ENCODE peak calls at places on chromosomes 16 and 17, in four cellular contexts. B is choroid plexus epithelial cell, G is IMR-90, C is brain microvascular endothelial cell. M is an unnamed sample.

GRCh38 chr17:45293413-45294211 is 23.2 kb downstream of the MAP3K14 start:
- DNase-seq in G (peak), B (peak), C (peak), M (peak)

GRCh38 chr16:668519-669171 is 713 bp downstream of the RHOT2 start:
- DNase-seq in B (peak), C (no peak), G (no peak), M (peak)

GRCh38 chr17:73566905-73567782 is 77.1 kb downstream of the SDK2 start:
- DNase-seq in B (no peak), G (no peak), C (no peak), M (no peak)

GRCh38 chr16:53546988-53547391 is 44.0 kb upstream of the AKTIP start:
- DNase-seq in B (peak), C (peak), G (peak), M (peak)

GRCh38 chr16:55056585-55057520 is 126.2 kb downstream of the IRX5 start:
- DNase-seq in B (no peak), G (no peak), C (no peak), M (no peak)

GRCh38 chr16:85527767-85528297 is 85.3 kb upstream of the GSE1 start:
- DNase-seq in B (no peak), C (no peak), G (no peak), M (no peak)

GRCh38 chr16:65002265-65002664 is 119.6 kb downstream of the CDH11 start:
- DNase-seq in G (peak), B (peak), C (peak), M (peak)

GRCh38 chr16:3857189-3858013 is 23.1 kb downstream of the CREBBP start:
- DNase-seq in G (peak), B (peak), C (no peak), M (peak)

GRCh38 chr17:62680541-62681052 is 53.1 kb downstream of the MRC2 start:
- DNase-seq in C (no peak), B (no peak), G (no peak), M (no peak)

GRCh38 chr17:384622-385194 is 32.1 kb upstream of the RPH3AL start:
- DNase-seq in G (no peak), C (no peak), B (no peak), M (no peak)

GRCh38 chr16:1583180-1583579 is 28.7 kb downstream of the IFT140 start:
- DNase-seq in B (no peak), G (no peak), C (no peak), M (no peak)

GRCh38 chr17:4249452-4250029 is 14.2 kb downstream of the ANKFY1 start:
- DNase-seq in B (peak), C (peak), G (peak), M (peak)

GRCh38 chr16:276360-277077 is 775 bp upstream of the RGS11 start:
- DNase-seq in C (no peak), G (no peak), B (no peak), M (no peak)

GRCh38 chr16:10883004-10883403 is 6.0 kb downstream of the CIITA start:
- DNase-seq in C (no peak), B (no peak), G (no peak), M (no peak)

GRCh38 chr17:12116143-12116542 is 95.5 kb downstream of the MAP2K4 start:
- DNase-seq in C (no peak), B (no peak), G (peak), M (no peak)

GRCh38 chr17:74833501-74834361 is 26.0 kb downstream of the GRIN2C start:
- DNase-seq in G (peak), B (peak), C (peak), M (peak)

GRCh38 chr17:55245986-55246385 is 18.8 kb upstream of the HLF start:
- DNase-seq in B (no peak), C (no peak), G (no peak), M (no peak)

GRCh38 chr17:57502696-57503307 is 242.3 kb downstream of the CCDC182 start:
- DNase-seq in B (no peak), G (no peak), C (no peak), M (no peak)

GRCh38 chr17:41705271-41705991 is 6.7 kb upstream of the GAST start:
- DNase-seq in B (peak), G (peak), C (no peak), M (peak)

GRCh38 chr17:74466785-74467158 is 338 bp downstream of the CD300A start:
- DNase-seq in B (no peak), G (no peak), C (no peak), M (no peak)

GRCh38 chr17:7446669-7447068 is 1.8 kb downstream of the CHRNB1 start:
- DNase-seq in B (no peak), C (no peak), G (no peak), M (no peak)

DNA sequence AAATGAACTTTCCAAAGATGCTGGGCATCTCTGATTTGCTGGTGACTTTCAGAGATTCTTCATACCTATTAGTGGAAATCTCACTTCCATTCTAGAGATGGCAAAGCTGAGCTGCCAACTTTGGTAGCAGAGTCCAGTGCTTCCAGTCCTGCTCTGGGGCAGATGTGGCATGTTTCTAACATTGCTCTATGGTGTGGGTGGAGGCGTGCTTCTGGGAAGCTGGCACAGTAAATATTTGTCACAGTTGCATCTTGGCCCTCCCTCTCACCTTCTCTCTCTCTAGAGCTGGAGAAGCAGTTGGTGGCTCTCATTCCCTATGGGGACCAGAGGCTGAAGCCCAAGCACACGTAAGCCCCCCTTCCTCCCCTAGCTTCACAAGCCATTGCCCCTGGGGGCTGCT is 1.9 kb downstream of the TMEM106A start:
- DNase-seq in G (no peak), C (no peak), B (no peak), M (no peak)
- H3K4me3 ChIP-seq in G (no peak), C (no peak), B (no peak), M (no peak)

GRCh38 chr17:28447396-28447760 is 26.1 kb upstream of the SLC13A2 start:
- DNase-seq in B (no peak), C (no peak), G (no peak), M (no peak)
- TF ChIP-seq CTCF in B (no peak), C (no peak), G (no peak), M (no peak)

GRCh38 chr17:48427598-48427997 is 2.4 kb downstream of the SKAP1 start:
- DNase-seq in G (no peak), C (no peak), B (no peak), M (no peak)

GRCh38 chr17:48429638-48430586 is at the start of gene SKAP1:
- DNase-seq in G (no peak), B (no peak), C (no peak), M (no peak)

GRCh38 chr17:48429156-48429555 is 858 bp downstream of the SKAP1 start:
- DNase-seq in G (no peak), B (no peak), C (no peak), M (no peak)

GRCh38 chr17:48420823-48421222 is 9.2 kb downstream of the SKAP1 start:
- DNase-seq in C (no peak), B (no peak), G (no peak), M (no peak)

DNA sequence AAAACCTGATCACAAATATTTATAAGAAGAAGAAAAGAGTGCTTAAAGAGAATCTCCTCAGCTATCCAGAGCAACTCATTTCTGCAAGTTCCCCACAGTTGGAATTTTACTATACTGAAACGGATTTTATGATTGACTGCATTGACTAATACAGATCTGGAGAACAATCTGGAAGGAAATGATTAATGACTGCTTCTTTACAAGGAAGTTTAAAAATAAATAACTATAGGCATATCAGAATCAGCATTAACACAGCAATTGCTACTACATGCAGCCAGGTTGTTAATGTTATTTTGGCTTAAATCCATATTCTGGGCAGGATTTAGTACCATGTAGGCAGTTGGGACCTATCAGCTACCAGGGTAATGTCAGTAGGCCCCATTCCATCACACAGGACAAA is 4.0 kb downstream of the SKAP1 start:
- DNase-seq in C (no peak), B (no peak), G (no peak), M (no peak)
- H3K4me3 ChIP-seq in C (no peak), B (no peak), G (no peak), M (no peak)

DNA sequence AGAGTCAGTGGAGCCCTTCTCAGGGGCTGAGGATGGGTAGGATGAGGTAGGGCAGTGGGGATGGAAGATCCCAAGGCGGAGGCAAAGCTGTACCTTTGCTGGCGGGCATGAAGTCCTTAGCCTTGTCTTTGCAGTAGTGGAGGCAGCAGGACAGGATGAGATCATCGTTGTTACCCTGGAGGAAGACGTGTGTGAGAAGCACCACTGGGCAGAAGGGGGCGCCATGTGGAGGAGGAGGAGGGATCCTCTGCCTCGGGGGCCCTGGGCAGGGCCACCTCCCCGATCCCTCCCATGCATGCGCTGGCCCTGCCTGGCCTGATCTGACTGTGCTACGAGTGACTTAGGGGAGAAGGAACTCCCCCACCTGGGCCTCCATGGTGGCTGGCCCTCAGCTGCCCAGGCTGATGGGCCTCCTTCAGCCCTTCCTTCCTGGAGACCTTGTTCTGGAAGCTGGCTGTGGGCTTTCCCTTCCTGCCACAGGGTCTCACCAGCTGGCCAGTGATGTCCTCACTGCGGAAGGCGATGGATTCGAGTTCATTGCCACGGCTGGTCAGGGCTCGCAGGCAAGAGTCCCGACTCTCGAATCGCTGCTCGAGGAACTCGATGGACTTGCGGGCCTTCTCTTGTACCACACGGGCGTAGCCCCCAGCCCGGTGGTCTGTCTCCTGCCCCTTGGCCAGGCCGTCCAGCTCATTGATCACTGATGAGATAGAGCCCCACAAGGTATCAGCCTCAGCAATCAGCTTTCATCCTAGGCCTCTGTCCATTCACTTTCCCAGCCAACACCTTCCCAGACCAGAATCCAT is 10.3 kb downstream of the HIC1 start:
- DNase-seq in G (peak), C (peak), B (peak), M (peak)
- TF ChIP-seq CTCF in G (peak), C (peak), B (peak), M (peak)

DNA sequence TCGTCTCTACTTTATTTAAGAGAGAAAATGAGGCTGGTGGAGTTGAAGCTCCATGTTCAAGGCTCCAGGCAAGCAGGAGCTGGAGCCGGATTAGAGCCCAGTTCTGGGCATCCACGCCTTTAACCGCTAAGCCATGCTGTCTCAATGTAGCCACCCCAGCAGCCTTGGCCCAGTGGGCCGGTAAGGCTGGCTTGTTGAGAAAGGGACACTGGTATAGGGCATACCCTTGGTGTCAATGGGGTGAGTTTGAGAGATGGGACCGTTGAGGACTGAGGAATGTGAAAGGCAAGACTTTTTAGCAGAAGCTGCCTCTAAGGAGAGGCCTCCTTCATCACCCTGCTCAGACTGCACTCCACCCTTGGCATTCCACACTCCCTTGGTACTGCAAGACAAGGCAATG is 147.4 kb downstream of the CYLD start:
- DNase-seq in B (no peak), G (no peak), C (no peak), M (no peak)
- H3K4me3 ChIP-seq in B (no peak), G (no peak), C (no peak), M (no peak)

DNA sequence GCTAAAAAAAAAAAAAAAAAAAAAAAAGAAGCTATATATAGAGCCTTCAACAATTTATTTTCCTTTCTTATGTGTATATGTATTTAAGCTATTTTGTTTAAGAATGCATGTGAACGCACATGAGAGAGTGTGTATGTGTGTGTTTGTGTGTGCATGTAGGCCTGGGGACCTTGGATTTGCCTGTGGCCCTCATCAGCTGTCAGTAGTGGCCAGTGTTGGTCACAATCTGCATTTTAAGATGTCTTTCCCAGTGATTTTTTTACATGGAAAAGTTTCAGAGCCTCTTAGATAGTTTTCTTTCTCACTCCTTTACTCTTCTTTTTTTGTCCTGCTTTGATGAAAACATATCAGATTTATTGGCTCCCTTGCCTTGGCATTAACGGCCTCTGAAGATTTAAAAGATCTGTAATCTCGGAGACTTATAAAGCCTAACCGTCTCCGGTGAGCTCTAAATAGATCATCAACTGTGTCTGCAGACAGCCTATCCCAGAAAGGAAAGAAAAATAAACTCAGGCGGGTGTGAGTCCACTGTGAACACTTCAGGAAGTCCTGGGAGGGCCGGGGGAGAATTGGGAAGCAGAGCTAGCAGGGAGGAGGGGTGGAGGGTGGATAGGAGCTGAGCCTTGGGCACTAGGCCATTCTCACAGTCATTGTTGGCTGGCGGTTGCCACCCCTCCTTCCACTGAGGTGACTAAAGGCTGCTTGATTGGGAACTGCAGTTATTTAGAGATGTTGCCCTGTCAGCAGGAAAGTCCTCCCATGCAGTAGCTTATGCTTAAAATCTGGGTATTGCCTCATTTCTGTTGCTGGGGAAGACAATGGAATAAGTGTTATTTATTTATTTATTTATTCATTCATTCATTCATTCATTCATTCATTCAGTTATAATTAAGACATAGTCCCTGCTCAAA is 86.8 kb downstream of the WWP2 start:
- DNase-seq in G (peak), C (peak), B (peak), M (peak)
- TF ChIP-seq CTCF in G (peak), C (peak), B (peak), M (peak)

GRCh38 chr17:80103686-80104085 is 2.3 kb downstream of the GAA start:
- DNase-seq in B (no peak), C (no peak), G (no peak), M (no peak)
- H3K4me3 ChIP-seq in B (no peak), C (no peak), G (no peak), M (no peak)

GRCh38 chr17:81444610-81445339 is 49.5 kb downstream of the BAHCC1 start:
- DNase-seq in G (no peak), B (no peak), C (no peak), M (no peak)

GRCh38 chr17:81447331-81447933 is 52.2 kb downstream of the BAHCC1 start:
- DNase-seq in B (no peak), C (no peak), G (no peak), M (no peak)

GRCh38 chr17:81448442-81448841 is 53.2 kb downstream of the BAHCC1 start:
- DNase-seq in G (no peak), B (no peak), C (no peak), M (no peak)

GRCh38 chr17:81443269-81443668 is 48.0 kb downstream of the BAHCC1 start:
- DNase-seq in C (no peak), G (no peak), B (no peak), M (no peak)

DNA sequence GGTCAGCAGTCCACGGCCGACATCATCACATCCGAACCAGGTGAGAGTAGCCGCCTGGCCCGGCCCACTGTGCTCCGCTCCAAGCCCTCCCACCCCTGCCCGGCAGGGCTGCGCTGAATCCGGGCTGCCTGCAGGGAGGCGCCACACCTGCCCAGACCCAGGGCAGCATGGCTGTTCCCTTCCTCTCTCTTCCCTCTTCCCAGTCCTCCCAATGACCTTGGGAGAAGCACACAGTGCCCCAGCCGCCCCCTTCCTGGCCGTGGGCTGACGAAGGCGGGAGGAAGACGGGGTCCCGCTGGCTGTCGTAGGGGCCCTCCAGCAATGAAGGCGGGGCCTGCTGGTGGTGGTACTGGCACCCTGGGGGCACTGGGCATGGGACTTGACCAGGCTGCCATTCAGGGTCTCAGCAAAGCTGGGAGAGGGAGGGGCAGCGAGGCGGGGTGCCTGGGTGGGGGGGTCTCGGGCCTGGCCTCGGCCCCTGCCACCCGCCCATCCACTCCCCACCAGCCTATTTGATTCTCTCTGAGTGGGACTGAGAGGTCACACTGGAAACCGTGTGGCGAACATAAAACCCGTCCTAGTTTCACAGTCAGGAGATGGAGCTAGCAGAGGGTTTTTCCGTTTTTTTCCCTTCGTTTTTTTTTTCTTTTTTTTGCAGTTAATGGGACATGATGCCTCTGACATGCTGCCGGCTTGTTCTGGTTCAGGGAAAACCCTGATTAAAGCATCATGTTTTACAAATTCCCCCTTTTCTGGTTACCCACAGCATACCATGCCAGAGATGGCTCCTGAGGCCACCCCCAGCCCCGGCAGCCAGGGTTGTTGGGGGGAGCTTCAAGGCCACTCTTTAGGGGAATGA is 50.6 kb downstream of the BAHCC1 start:
- DNase-seq in G (no peak), B (no peak), C (no peak), M (no peak)
- TF ChIP-seq CTCF in G (no peak), B (no peak), C (no peak), M (no peak)

GRCh38 chr17:50558581-50558954 is 1.9 kb upstream of the CACNA1G start:
- DNase-seq in G (no peak), C (no peak), B (no peak), M (no peak)

GRCh38 chr17:50558955-50559614 is 1.4 kb upstream of the CACNA1G start:
- DNase-seq in G (no peak), B (no peak), C (no peak), M (no peak)

GRCh38 chr17:50560185-50560824 is at the start of gene CACNA1G:
- DNase-seq in C (peak), G (peak), B (peak), M (peak)

GRCh38 chr17:50560931-50561750 is 626 bp downstream of the CACNA1G start:
- DNase-seq in B (no peak), G (no peak), C (no peak), M (no peak)

DNA sequence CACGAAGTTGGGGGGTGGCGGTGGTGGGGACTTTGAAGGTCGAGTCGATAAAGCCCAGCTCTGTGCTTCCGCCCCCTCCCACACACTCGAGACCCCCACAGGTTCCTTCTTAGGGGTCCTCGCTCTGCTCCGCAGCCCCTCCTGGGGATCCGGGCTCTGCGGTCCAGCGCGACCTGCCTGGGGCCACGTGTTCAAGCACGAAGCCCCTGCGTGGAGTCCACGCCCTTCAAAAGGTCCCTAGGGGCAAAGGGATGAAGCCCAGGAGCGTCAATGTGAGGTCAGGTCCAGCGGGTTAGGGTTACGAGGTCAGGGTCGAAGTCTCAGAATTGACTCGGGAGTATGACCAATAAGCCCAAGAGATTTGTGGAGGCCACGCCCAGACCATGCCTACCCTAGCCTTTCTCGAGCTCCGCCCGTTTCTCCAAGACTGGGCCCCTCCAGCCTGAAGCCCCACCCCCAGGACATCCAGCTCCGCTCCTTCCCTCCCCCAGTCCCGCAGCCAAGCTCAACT is 786 bp upstream of the CACNA1G start:
- DNase-seq in C (no peak), G (peak), B (peak), M (peak)
- H3K4me3 ChIP-seq in C (peak), G (peak), B (peak), M (peak)

GRCh38 chr16:72021043-72021442 is 12.5 kb downstream of the DHODH start:
- DNase-seq in G (no peak), B (no peak), C (no peak), M (no peak)
- TF ChIP-seq CTCF in G (peak), B (peak), C (peak), M (peak)

M was measured in cardiac fibroblast.